ENCODE peak calls at places on chromosome 6, in six cellular contexts. Q, C, M, A, P and J are unnamed samples. For H3K27me3, the result is how much of the 10 kb centered on the place peaks cover.

GRCh38 chr6:56458324-56458884 is 184.3 kb downstream of the DST start:
- DNase-seq in C (no peak), Q (no peak), A (no peak), M (no peak), P (no peak), J (no peak)

GRCh38 chr6:77401231-77401630 is 62.1 kb downstream of the HTR1B start:
- DNase-seq in P (no peak), M (no peak), Q (no peak), A (no peak), C (no peak), J (no peak)

GRCh38 chr6:53869964-53870363 is 75.2 kb downstream of the LRRC1 start:
- DNase-seq in C (no peak), A (no peak), M (no peak), P (no peak), Q (no peak), J (no peak)

GRCh38 chr6:98287876-98288275 is 546.5 kb upstream of the POU3F2 start:
- DNase-seq in C (no peak), P (no peak), M (no peak), A (no peak), Q (no peak), J (no peak)

GRCh38 chr6:150667977-150668716 is 68.5 kb downstream of the PLEKHG1 start:
- DNase-seq in P (peak), M (peak), C (no peak), Q (peak), A (peak), J (no peak)

GRCh38 chr6:50249493-50249892 is 199.8 kb upstream of the DEFB112 start:
- DNase-seq in Q (no peak), C (no peak), P (no peak), A (peak), M (peak), J (no peak)

GRCh38 chr6:164477790-164478189 is 831.6 kb downstream of the C6orf118 start:
- DNase-seq in C (no peak), Q (no peak), P (no peak), M (no peak), A (no peak), J (no peak)

GRCh38 chr6:47698342-47698787 is at the start of gene ADGRF4:
- DNase-seq in P (no peak), C (no peak), M (no peak), A (peak), Q (no peak), J (no peak)

GRCh38 chr6:138036111-138036510 is 71.1 kb downstream of the PERP start:
- DNase-seq in Q (no peak), A (no peak), P (no peak), M (no peak), C (no peak), J (no peak)

GRCh38 chr6:151652338-151652737 is 155.1 kb upstream of the ESR1 start:
- DNase-seq in Q (no peak), A (no peak), C (no peak), P (peak), M (no peak), J (no peak)

GRCh38 chr6:5827061-5828037 is 179.4 kb downstream of the NRN1 start:
- DNase-seq in M (no peak), Q (no peak), P (no peak), A (no peak), C (no peak), J (no peak)

GRCh38 chr6:14131579-14131978 is 14.0 kb downstream of the CD83 start:
- DNase-seq in M (no peak), A (no peak), Q (no peak), C (no peak), P (no peak), J (no peak)

GRCh38 chr6:43852350-43852864 is 82.4 kb downstream of the VEGFA start:
- DNase-seq in P (no peak), Q (no peak), M (no peak), A (no peak), C (no peak), J (no peak)

GRCh38 chr6:160921095-160921494 is 70.5 kb upstream of the MAP3K4 start:
- DNase-seq in A (no peak), M (no peak), C (no peak), P (no peak), Q (no peak), J (no peak)

GRCh38 chr6:132684267-132684666 is 25.3 kb upstream of the TAAR1 start:
- DNase-seq in M (no peak), A (no peak), P (no peak), C (no peak), Q (no peak), J (no peak)

GRCh38 chr6:163099621-163100171 is 314.8 kb upstream of the QKI start:
- DNase-seq in A (no peak), Q (no peak), M (no peak), C (no peak), P (no peak), J (no peak)

GRCh38 chr6:36120539-36120938 is 9.8 kb upstream of the MAPK13 start:
- DNase-seq in A (no peak), P (no peak), C (no peak), Q (no peak), M (no peak), J (peak)

GRCh38 chr6:108555399-108556052 is 5.2 kb upstream of the FOXO3 start:
- DNase-seq in P (peak), M (no peak), Q (no peak), A (no peak), C (no peak), J (no peak)

GRCh38 chr6:36336779-36337194 is at the start of gene BNIP5:
- DNase-seq in P (no peak), C (no peak), M (no peak), A (no peak), Q (no peak), J (no peak)

GRCh38 chr6:136365781-136366354 is 76.2 kb upstream of the BCLAF1 start:
- DNase-seq in A (no peak), C (peak), Q (no peak), P (peak), M (no peak), J (no peak)

GRCh38 chr6:157594292-157594691 is 213.3 kb downstream of the ZDHHC14 start:
- DNase-seq in A (no peak), M (no peak), P (no peak), Q (no peak), C (no peak), J (no peak)

GRCh38 chr6:65112435-65112834 is 594.6 kb downstream of the EYS start:
- DNase-seq in M (no peak), P (no peak), C (no peak), Q (no peak), A (no peak), J (no peak)

GRCh38 chr6:142886431-142887170 is 58.4 kb downstream of the HIVEP2 start:
- DNase-seq in M (no peak), A (no peak), Q (no peak), C (peak), P (no peak), J (no peak)

GRCh38 chr6:137811121-137811911 is 55.7 kb upstream of the TNFAIP3 start:
- DNase-seq in Q (peak), P (peak), M (peak), A (peak), C (peak), J (peak)

GRCh38 chr6:16523550-16524379 is 237.5 kb downstream of the ATXN1 start:
- DNase-seq in Q (no peak), A (peak), P (no peak), C (no peak), M (peak), J (no peak)

GRCh38 chr6:116773886-116774285 is 8.4 kb upstream of the FAM162B start:
- DNase-seq in M (no peak), A (peak), C (no peak), P (no peak), Q (no peak), J (no peak)

GRCh38 chr6:148538251-148539190 is 195.9 kb downstream of the SASH1 start:
- DNase-seq in A (no peak), Q (no peak), P (no peak), C (no peak), M (no peak), J (no peak)

GRCh38 chr6:96943535-96943934 is 19.0 kb downstream of the KLHL32 start:
- DNase-seq in A (no peak), Q (no peak), C (no peak), M (no peak), P (no peak), J (no peak)

GRCh38 chr6:1396952-1397868 is 7.8 kb downstream of the FOXF2 start:
- DNase-seq in P (peak), A (peak), C (peak), M (peak), Q (peak), J (peak)
- H3K27me3 ChIP-seq in P (under half), A (under half), C (under half), M (under half), Q (under half), J (half or more)

GRCh38 chr6:99605074-99605726 is 1.4 kb upstream of the PRDM13 start:
- DNase-seq in A (no peak), Q (no peak), M (no peak), C (no peak), P (no peak), J (no peak)
- H3K27me3 ChIP-seq in A (half or more), Q (under half), M (half or more), C (under half), P (under half), J (half or more)

GRCh38 chr6:41372526-41373366 is 37.3 kb downstream of the NCR2 start:
- DNase-seq in Q (no peak), A (no peak), P (no peak), M (no peak), C (no peak), J (no peak)

GRCh38 chr6:41371992-41372525 is 36.7 kb downstream of the NCR2 start:
- DNase-seq in Q (peak), P (no peak), M (no peak), C (peak), A (no peak), J (no peak)

GRCh38 chr6:41373367-41373918 is 38.0 kb downstream of the NCR2 start:
- DNase-seq in C (no peak), A (no peak), M (no peak), P (no peak), Q (no peak), J (no peak)

GRCh38 chr6:41370488-41371111 is 35.2 kb downstream of the NCR2 start:
- DNase-seq in P (no peak), C (no peak), M (no peak), A (no peak), Q (no peak), J (no peak)

GRCh38 chr6:41371461-41371991 is 36.1 kb downstream of the NCR2 start:
- DNase-seq in A (peak), M (peak), C (peak), Q (peak), P (no peak), J (no peak)
- H3K27me3 ChIP-seq in A (half or more), M (half or more), C (under half), Q (under half), P (under half), J (half or more)

DNA sequence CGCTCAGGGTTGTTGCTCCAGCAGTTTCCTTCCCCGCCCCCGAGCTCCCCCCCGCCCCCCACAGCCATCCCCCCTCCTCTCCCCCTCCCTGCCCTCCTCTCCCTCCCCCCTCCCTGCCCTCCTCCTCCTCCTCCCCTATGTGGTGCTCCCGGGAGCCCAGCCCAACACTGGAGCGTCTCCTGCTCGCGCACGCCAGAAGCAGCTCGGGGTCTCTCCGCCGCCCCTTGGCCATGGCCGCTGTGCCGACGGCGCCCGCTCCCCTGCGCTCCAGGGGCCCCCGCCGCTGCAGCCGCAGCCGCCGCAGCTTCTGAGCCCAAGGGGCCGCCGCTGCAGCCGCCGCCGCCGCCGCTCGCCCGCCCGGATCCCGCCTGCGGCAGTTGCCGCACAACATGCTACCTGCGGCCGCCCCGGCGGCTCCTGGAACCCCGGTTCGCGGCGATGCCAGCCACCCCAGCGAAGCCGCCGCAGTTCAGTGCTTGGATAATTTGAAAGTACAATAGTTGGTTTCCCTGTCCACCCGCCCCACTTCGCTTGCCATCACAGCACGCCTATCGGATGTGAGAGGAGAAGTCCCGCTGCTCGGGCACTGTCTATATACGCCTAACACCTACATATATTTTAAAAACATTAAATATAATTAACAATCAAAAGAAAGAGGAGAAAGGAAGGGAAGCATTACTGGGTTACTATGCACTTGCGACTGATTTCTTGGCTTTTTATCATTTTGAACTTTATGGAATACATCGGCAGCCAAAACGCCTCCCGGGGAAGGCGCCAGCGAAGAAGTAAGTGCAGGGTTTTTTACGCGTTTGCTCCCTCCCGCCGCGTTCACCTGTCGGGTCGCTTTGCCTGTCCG is at the start of gene RSPO3:
- DNase-seq in C (peak), M (no peak), P (peak), A (peak), Q (peak), J (no peak)
- H3K27me3 ChIP-seq in C (under half), M (under half), P (under half), A (under half), Q (under half), J (half or more)

GRCh38 chr6:33837070-33837469 is 33.3 kb upstream of the MLN start:
- DNase-seq in C (no peak), M (no peak), Q (no peak), P (no peak), A (no peak), J (no peak)
- H3K27me3 ChIP-seq in C (under half), M (under half), Q (under half), P (under half), A (under half), J (under half)